ENCODE peak calls at places on chromosomes 2 and 18, in eight cellular contexts. C is ascending aorta; Y is adrenal gland; N is naive thymus-derived CD4-positive, alpha-beta T cell; B is ovary; P is A549; H is cardiac muscle cell; A is breast epithelium. X is an unnamed sample. For H3K4me1, the result is how much of the 10 kb centered on the place peaks cover.

GRCh38 chr2:109470121-109470921 is 143.4 kb downstream of the SEPTIN10 start:
- DNase-seq in B (no peak), C (no peak), Y (peak), A (peak), N (no peak), H (no peak), P (no peak), X (no peak)

GRCh38 chr2:240341064-240341463 is 94.4 kb upstream of the GPC1 start:
- DNase-seq in P (no peak), A (peak), C (peak), Y (no peak), N (no peak), H (no peak), B (no peak), X (no peak)

GRCh38 chr18:80192653-80193385 is 54.5 kb downstream of the PARD6G start:
- DNase-seq in P (no peak), A (no peak), Y (no peak), B (no peak), N (no peak), H (no peak), C (no peak), X (no peak)

GRCh38 chr2:152694161-152694661 is 23.1 kb downstream of the PRPF40A start:
- DNase-seq in Y (peak), A (no peak), B (no peak), H (no peak), C (no peak), N (peak), P (peak), X (no peak)

GRCh38 chr2:31696068-31696467 is 115.3 kb upstream of the SRD5A2 start:
- DNase-seq in C (no peak), B (no peak), A (no peak), P (peak), N (no peak), Y (no peak), H (no peak), X (no peak)

GRCh38 chr2:234329202-234329930 is 167.5 kb downstream of the ARL4C start:
- DNase-seq in A (no peak), H (no peak), Y (no peak), B (no peak), P (no peak), C (no peak), N (no peak), X (no peak)

GRCh38 chr2:239938651-239939486 is 86.3 kb downstream of the NDUFA10 start:
- DNase-seq in C (peak), B (no peak), P (no peak), A (peak), H (no peak), Y (no peak), N (no peak), X (peak)

GRCh38 chr2:225354281-225354774 is 45.2 kb upstream of the NYAP2 start:
- DNase-seq in H (peak), N (no peak), C (no peak), Y (no peak), A (no peak), P (no peak), B (no peak), X (no peak)

GRCh38 chr2:1249897-1250687 is 163.2 kb upstream of the TPO start:
- DNase-seq in H (no peak), C (no peak), Y (no peak), P (no peak), N (no peak), B (no peak), A (no peak), X (no peak)

GRCh38 chr2:20438334-20439192 is 8.3 kb upstream of the RHOB start:
- DNase-seq in Y (peak), C (peak), A (no peak), B (no peak), H (no peak), P (peak), N (no peak), X (peak)

GRCh38 chr2:239438368-239438767 is 37.5 kb upstream of the HDAC4 start:
- DNase-seq in C (no peak), P (no peak), H (no peak), A (no peak), Y (no peak), N (no peak), B (no peak), X (no peak)

GRCh38 chr2:196263181-196263747 is 91.9 kb upstream of the STK17B start:
- DNase-seq in Y (peak), N (peak), C (no peak), A (no peak), B (no peak), P (no peak), H (no peak), X (no peak)

DNA sequence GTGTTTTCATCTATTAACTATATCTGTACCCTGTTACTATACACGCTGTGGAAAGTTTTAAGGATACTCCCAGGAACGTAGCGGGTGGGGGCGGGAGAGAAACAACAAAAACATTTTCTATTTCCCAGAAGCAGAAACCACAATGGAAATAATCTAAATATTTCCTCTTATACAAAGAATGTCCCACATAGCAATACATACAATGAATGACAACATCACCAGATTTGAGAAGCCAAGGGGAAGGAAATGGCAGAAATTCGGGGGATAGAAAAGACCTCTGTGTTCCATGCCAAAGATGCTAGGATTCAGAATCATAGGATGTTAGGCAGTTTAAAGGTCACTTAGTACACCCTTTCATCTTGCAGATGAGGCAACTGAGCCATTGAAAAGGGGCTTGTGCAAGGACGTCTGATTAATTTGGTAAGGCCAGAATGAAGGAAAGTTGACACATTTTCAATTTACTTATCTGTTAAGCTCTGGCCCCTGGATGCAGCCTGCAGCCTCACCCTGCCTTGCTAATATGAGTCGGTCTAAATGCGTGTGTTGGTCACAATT is 41.1 kb upstream of the SCYGR1 start:
- DNase-seq in C (no peak), B (no peak), A (no peak), P (no peak), N (no peak), Y (no peak), H (no peak), X (no peak)
- H3K4me1 ChIP-seq in C (under half), B (under half), A (under half), P (under half), N (under half), Y (under half), H (under half), X (under half)

GRCh38 chr2:119385465-119385864 is 18.7 kb downstream of the DBI start:
- DNase-seq in A (no peak), Y (no peak), N (no peak), C (no peak), H (no peak), P (no peak), B (no peak), X (no peak)
- H3K4me1 ChIP-seq in A (under half), Y (under half), N (under half), C (under half), H (under half), P (under half), B (under half), X (under half)

GRCh38 chr18:77105680-77106079 is 26.9 kb downstream of the MBP start:
- DNase-seq in B (no peak), N (no peak), P (no peak), Y (no peak), C (no peak), A (no peak), H (no peak), X (no peak)
- H3K4me1 ChIP-seq in B (under half), N (half or more), P (half or more), Y (under half), C (under half), A (under half), H (under half), X (under half)

GRCh38 chr2:119253114-119253702 is 29.6 kb downstream of the STEAP3 start:
- DNase-seq in P (no peak), B (no peak), N (no peak), H (no peak), Y (no peak), A (no peak), C (no peak), X (no peak)
- H3K4me1 ChIP-seq in P (half or more), B (under half), N (under half), H (under half), Y (under half), A (under half), C (under half), X (under half)

GRCh38 chr2:46963210-46963609 is 47.6 kb upstream of the MCFD2 start:
- DNase-seq in C (no peak), B (no peak), P (no peak), H (no peak), N (no peak), Y (no peak), A (no peak), X (no peak)

GRCh38 chr2:46962751-46963150 is 47.1 kb upstream of the MCFD2 start:
- DNase-seq in C (no peak), H (no peak), Y (no peak), P (no peak), A (no peak), B (no peak), N (no peak), X (no peak)

GRCh38 chr2:46963961-46964673 is 48.5 kb upstream of the MCFD2 start:
- DNase-seq in C (no peak), H (no peak), B (no peak), N (no peak), A (no peak), Y (no peak), P (no peak), X (no peak)

GRCh38 chr2:46958431-46959017 is 42.9 kb upstream of the MCFD2 start:
- DNase-seq in Y (no peak), C (no peak), N (no peak), A (no peak), P (no peak), H (no peak), B (no peak), X (no peak)

DNA sequence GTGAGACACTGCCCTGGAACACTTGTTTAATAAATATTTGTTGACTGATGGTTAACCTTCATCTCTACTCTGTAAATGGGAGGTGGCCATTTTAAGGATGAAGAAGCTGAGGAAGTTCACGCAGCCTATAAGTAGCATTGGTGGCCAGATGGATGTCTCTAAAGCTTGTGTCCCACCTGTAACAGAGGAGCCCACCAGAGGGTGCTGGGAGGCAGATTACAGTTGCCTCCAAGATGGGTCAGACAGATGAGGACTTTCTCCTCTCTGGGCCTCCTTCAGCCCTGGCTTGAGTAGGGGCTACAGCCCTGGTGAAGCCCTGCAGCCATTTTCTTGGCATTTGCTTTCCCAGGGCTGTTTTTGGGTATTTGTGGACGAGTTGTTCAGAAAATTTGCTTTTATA is 45.0 kb upstream of the MCFD2 start:
- DNase-seq in B (no peak), Y (no peak), N (no peak), H (no peak), C (no peak), P (no peak), A (no peak), X (no peak)
- H3K4me1 ChIP-seq in B (under half), Y (under half), N (under half), H (under half), C (under half), P (half or more), A (under half), X (under half)

DNA sequence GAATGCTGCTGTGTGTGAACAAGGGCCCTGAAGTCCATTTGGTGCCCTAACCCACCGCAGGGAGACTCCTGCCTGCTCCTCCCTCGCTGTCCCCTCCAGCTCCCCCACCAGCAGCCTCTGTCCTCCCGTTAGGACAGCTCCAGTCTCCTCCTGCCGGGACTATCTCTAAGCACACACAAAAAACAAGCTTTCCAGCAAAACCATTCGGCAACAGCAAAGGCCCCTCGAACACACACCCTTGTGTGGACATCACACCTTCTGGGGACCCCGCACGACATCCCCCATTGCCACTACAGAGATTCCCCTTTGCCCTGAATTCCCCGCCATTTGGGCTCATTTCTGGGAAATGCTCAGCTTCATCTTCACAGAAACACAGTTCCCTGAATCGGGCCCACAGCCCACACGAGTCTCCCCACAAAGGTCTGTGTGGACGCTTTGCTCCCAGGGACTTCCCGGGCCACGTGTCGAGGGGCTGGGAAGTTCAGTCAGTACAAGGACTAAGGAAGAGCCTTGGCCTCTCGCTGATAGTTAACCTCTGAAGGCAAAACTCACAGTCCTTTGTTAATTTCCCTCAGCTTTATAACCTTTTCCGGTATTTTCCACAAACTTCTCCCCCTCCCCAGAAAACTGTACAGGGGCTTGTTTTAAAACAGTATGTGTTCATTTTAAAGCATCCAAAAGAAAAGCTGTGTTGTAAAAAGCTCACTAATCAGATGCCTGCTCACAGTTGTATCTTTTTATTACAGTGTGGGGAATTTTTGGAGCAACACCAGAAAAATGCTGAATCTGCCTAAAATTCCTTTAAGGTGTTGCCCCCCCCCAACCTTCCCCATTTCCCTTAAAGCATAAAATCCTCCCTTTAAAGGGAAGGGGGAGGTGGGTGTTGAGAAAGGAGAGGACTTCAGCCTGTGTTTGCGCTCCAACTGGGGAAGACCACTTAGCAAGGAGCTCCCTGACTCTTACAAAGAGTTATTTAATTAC is 25.9 kb downstream of the SMAD7 start:
- DNase-seq in Y (no peak), C (no peak), B (no peak), N (no peak), A (no peak), H (no peak), P (no peak), X (no peak)
- H3K4me1 ChIP-seq in Y (half or more), C (under half), B (half or more), N (half or more), A (under half), H (half or more), P (half or more), X (under half)

GRCh38 chr2:237864030-237864931 is 4.9 kb downstream of the RAMP1 start:
- DNase-seq in C (peak), N (no peak), A (no peak), H (no peak), P (no peak), Y (no peak), B (peak), X (no peak)
- H3K4me1 ChIP-seq in C (under half), N (under half), A (under half), H (under half), P (under half), Y (under half), B (under half), X (under half)

GRCh38 chr2:217103752-217104540 is 244.1 kb upstream of the TNP1 start:
- DNase-seq in H (no peak), N (no peak), B (no peak), P (no peak), A (no peak), Y (no peak), C (no peak), X (no peak)
- H3K4me1 ChIP-seq in H (under half), N (under half), B (under half), P (under half), A (under half), Y (under half), C (under half), X (under half)